ENCODE peak calls at places on chromosomes 5 and 9, in ten cellular contexts. J, L, B, A, E, H, C, K, V and U are unnamed samples.
A peak's percentile ranks its signal among the peaks of the same experiment; 100 is the strongest.

GRCh38 chr5:38383701-38384100 is 125.3 kb downstream of the EGFLAM start:
- DNase-seq in L (no peak), J (no peak), K (no peak), V (no peak), C (no peak), H (no peak), A (no peak), E (no peak), B (no peak), U (no peak)

GRCh38 chr5:108382784-108383358 is 973 bp upstream of the FBXL17 start:
- DNase-seq in H (peak; percentile 2), K (peak; percentile 55), L (no peak), V (peak; percentile 62), E (peak; percentile 63), A (no peak), J (peak; percentile 31), B (no peak), C (no peak), U (no peak)

GRCh38 chr9:134413890-134414731 is 87.9 kb downstream of the RXRA start:
- DNase-seq in C (peak; percentile 69), B (no peak), L (peak; percentile 89), J (no peak), H (no peak), A (peak; percentile 80), K (no peak), E (peak; percentile 85), V (peak; percentile 95), U (peak; percentile 90)

GRCh38 chr5:154520861-154521453 is 42.9 kb upstream of the HAND1 start:
- DNase-seq in H (peak; percentile 90), B (no peak), J (peak; percentile 98), L (no peak), V (peak; percentile 32), K (no peak), C (no peak), A (no peak), E (peak; percentile 34), U (no peak)

GRCh38 chr5:59768204-59769040 is 125.1 kb downstream of the PDE4D start:
- DNase-seq in C (peak; percentile 56), L (peak; percentile 41), E (peak; percentile 56), B (no peak), J (peak; percentile 52), H (peak; percentile 93), K (no peak), V (peak; percentile 70), A (peak; percentile 51), U (peak; percentile 81)

GRCh38 chr9:121300283-121301119 is 32.5 kb downstream of the GSN start:
- DNase-seq in E (no peak), B (peak; percentile 41), A (no peak), J (no peak), L (no peak), V (no peak), K (no peak), C (no peak), H (no peak), U (peak; percentile 52)

GRCh38 chr5:143341807-143342570 is 61.5 kb downstream of the NR3C1 start:
- DNase-seq in K (no peak), E (peak; percentile 52), L (no peak), J (no peak), C (no peak), B (no peak), V (peak; percentile 81), H (no peak), A (no peak), U (no peak)

GRCh38 chr5:115170128-115170923 is 618 bp upstream of the TRIM36 start:
- DNase-seq in H (peak; percentile 83), B (no peak), J (no peak), L (peak; percentile 82), A (no peak), E (peak; percentile 54), K (peak; percentile 30), C (no peak), V (peak; percentile 57), U (no peak)

GRCh38 chr5:42419294-42419693 is 3.9 kb upstream of the GHR start:
- DNase-seq in L (no peak), V (no peak), J (no peak), H (no peak), B (no peak), C (no peak), A (no peak), E (no peak), K (no peak), U (no peak)

GRCh38 chr5:9977070-9977469 is 272.6 kb downstream of the ATPSCKMT start:
- DNase-seq in H (no peak), L (no peak), K (no peak), A (no peak), C (no peak), E (no peak), B (no peak), J (no peak), V (no peak), U (no peak)

GRCh38 chr5:68502531-68502930 is 287.0 kb downstream of the PIK3R1 start:
- DNase-seq in J (no peak), L (no peak), K (no peak), C (no peak), A (no peak), V (peak; percentile 56), H (no peak), E (no peak), B (no peak), U (no peak)

GRCh38 chr5:84564311-84564710 is 179.6 kb upstream of the EDIL3 start:
- DNase-seq in A (no peak), B (no peak), J (no peak), E (peak; percentile 87), H (no peak), C (no peak), K (no peak), L (no peak), V (no peak), U (no peak)

GRCh38 chr5:126449751-126450271 is 26.6 kb downstream of the GRAMD2B start:
- DNase-seq in V (peak; percentile 88), H (no peak), E (peak; percentile 61), L (no peak), B (no peak), C (peak; percentile 17), K (peak; percentile 66), J (no peak), A (no peak), U (no peak)

GRCh38 chr5:61659221-61659696 is 327.2 kb downstream of the ZSWIM6 start:
- DNase-seq in C (peak; percentile 46), L (no peak), V (no peak), J (peak; percentile 96), H (peak; percentile 60), B (no peak), K (no peak), E (no peak), A (no peak), U (no peak)

GRCh38 chr5:178145965-178146820 is 7.5 kb downstream of the NHP2 start:
- DNase-seq in C (peak; percentile 51), H (peak; percentile 81), B (peak; percentile 80), K (peak; percentile 72), V (peak; percentile 67), A (peak; percentile 39), J (peak; percentile 89), E (peak; percentile 64), L (no peak), U (peak; percentile 82)
- H3K36me3 ChIP-seq in C (peaks cover 27% of the 10 kb centered on the region), H (no peaks in the 10 kb centered on the region), B (peaks cover 19% of the 10 kb centered on the region), K (peaks cover 53% of the 10 kb centered on the region), V (peaks cover 17% of the 10 kb centered on the region), A (no peaks in the 10 kb centered on the region), J (peaks cover 27% of the 10 kb centered on the region), E (peaks cover 83% of the 10 kb centered on the region), L (peaks cover 67% of the 10 kb centered on the region), U (no peaks in the 10 kb centered on the region)

GRCh38 chr5:119395080-119395836 is 39.4 kb downstream of the TNFAIP8 start:
- DNase-seq in B (no peak), K (no peak), H (no peak), J (no peak), C (no peak), E (no peak), L (no peak), V (no peak), A (no peak), U (no peak)
- H3K4me1 ChIP-seq in B (no peaks in the 10 kb centered on the region), K (peaks cover 33% of the 10 kb centered on the region), H (no peaks in the 10 kb centered on the region), J (peaks cover 3% of the 10 kb centered on the region), C (peaks cover 15% of the 10 kb centered on the region), E (peaks cover 58% of the 10 kb centered on the region), L (peaks cover 22% of the 10 kb centered on the region), V (peaks cover 46% of the 10 kb centered on the region), A (no peaks in the 10 kb centered on the region), U (no peaks in the 10 kb centered on the region)

GRCh38 chr5:180130876-180131740 is 59.5 kb upstream of the RNF130 start:
- DNase-seq in E (no peak), K (no peak), L (no peak), J (no peak), H (no peak), V (no peak), A (no peak), C (no peak), B (peak; percentile 14), U (no peak)

GRCh38 chr5:180128671-180129261 is 57.2 kb upstream of the RNF130 start:
- DNase-seq in A (no peak), L (no peak), C (no peak), K (no peak), V (no peak), E (no peak), B (peak; percentile 34), J (no peak), H (no peak), U (no peak)

GRCh38 chr5:180127682-180128670 is 56.4 kb upstream of the RNF130 start:
- DNase-seq in C (no peak), K (no peak), V (no peak), E (no peak), L (peak; percentile 63), B (peak; percentile 38), H (no peak), A (no peak), J (no peak), U (no peak)

GRCh38 chr5:180129291-180130190 is 58.0 kb upstream of the RNF130 start:
- DNase-seq in C (no peak), B (peak; percentile 25), L (peak; percentile 65), J (no peak), H (no peak), K (no peak), E (no peak), V (no peak), A (no peak), U (no peak)

DNA sequence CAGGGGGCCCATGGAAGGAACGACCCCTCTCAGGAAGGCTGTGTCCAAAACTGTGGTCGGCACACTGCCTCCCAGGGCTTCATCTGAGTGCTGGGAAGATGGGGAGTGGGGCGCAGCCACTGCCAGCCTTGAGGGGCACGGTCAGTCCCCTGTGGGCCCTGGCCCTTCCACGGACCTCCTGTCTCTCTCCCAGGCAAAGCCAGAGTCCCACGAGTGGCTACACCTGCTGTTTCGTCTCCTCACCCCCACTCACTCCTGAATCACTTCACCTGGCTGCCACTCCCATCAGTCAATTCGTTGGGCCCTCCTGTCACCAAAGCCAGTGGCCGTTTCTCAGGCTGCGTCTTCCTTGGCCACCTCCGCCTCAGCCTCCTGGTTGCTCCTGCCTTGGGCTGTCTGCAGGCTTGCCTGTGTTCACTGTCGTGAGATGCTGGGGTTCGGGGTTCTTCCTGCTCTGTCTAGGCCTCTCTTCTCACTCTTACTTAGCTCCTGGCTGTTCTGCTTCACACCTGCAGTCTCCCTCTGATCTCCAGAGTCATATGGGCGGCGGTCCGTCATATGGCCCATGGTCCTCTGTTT is 58.8 kb upstream of the RNF130 start:
- DNase-seq in E (no peak), A (no peak), C (no peak), V (no peak), K (no peak), B (peak; percentile 49), H (no peak), J (no peak), L (no peak), U (no peak)
- H3K36me3 ChIP-seq in E (no peaks in the 10 kb centered on the region), A (no peaks in the 10 kb centered on the region), C (no peaks in the 10 kb centered on the region), V (no peaks in the 10 kb centered on the region), K (no peaks in the 10 kb centered on the region), B (no peaks in the 10 kb centered on the region), H (no peaks in the 10 kb centered on the region), J (no peaks in the 10 kb centered on the region), L (no peaks in the 10 kb centered on the region), U (no peaks in the 10 kb centered on the region)

GRCh38 chr5:67267522-67268232 is 71.1 kb upstream of the CD180 start:
- DNase-seq in L (no peak), C (peak; percentile 47), J (no peak), H (peak; percentile 24), A (peak; percentile 74), K (no peak), E (no peak), V (no peak), B (no peak), U (no peak)
- H3K4me1 ChIP-seq in L (peaks cover 28% of the 10 kb centered on the region), C (peaks cover 33% of the 10 kb centered on the region), J (no peaks in the 10 kb centered on the region), H (peaks cover 14% of the 10 kb centered on the region), A (peaks cover 23% of the 10 kb centered on the region), K (no peaks in the 10 kb centered on the region), E (peaks cover 31% of the 10 kb centered on the region), V (peaks cover 19% of the 10 kb centered on the region), B (peaks cover 33% of the 10 kb centered on the region), U (peaks cover 13% of the 10 kb centered on the region)